ENCODE peak calls at places on chromosomes 5 and 9, in ten cellular contexts. A is IMR-90, D is right cardiac atrium, Z is hepatocyte, H is A549, P is AG04450, O is tibial artery, L is coronary artery, V is lower lobe of right lung, C is stomach. U is an unnamed sample.

GRCh38 chr5:175789670-175790069 is 81.7 kb upstream of the CPLX2 start:
- DNase-seq in A (no peak), D (no peak), Z (no peak), H (no peak), P (no peak), O (no peak), L (no peak), V (no peak), C (no peak), U (no peak)

GRCh38 chr5:154273028-154273617 is 82.6 kb downstream of the GALNT10 start:
- DNase-seq in A (peak), D (peak), Z (peak), H (peak), P (no peak), O (peak), L (no peak), V (no peak), C (no peak), U (no peak)

GRCh38 chr9:137982132-137982666 is 104.6 kb downstream of the CACNA1B start:
- DNase-seq in A (no peak), D (no peak), Z (no peak), H (peak), P (no peak), O (no peak), L (no peak), V (no peak), C (no peak), U (no peak)

GRCh38 chr5:141945511-141946024 is 12.4 kb downstream of the PCDH12 start:
- DNase-seq in A (no peak), D (peak), Z (no peak), H (no peak), P (no peak), O (peak), L (no peak), V (no peak), C (no peak), U (peak)

GRCh38 chr5:172872997-172873491 is 39.0 kb downstream of the ERGIC1 start:
- DNase-seq in A (peak), D (peak), Z (peak), H (no peak), P (no peak), O (peak), L (peak), V (peak), C (no peak), U (peak)

GRCh38 chr5:176547811-176548210 is 1.3 kb upstream of the CDHR2 start:
- DNase-seq in A (no peak), D (no peak), Z (peak), H (peak), P (no peak), O (no peak), L (no peak), V (no peak), C (peak), U (no peak)

GRCh38 chr5:100273846-100274580 is 261.2 kb upstream of the FAM174A start:
- DNase-seq in A (no peak), D (no peak), Z (no peak), H (no peak), P (no peak), O (no peak), L (no peak), V (no peak), C (no peak), U (no peak)

GRCh38 chr5:140828402-140828737 is 610 bp downstream of the PCDHA6 start:
- DNase-seq in A (no peak), D (no peak), Z (no peak), H (no peak), P (no peak), O (no peak), L (no peak), V (no peak), C (no peak), U (no peak)

GRCh38 chr9:96071245-96072124 is 196.0 kb downstream of the ERCC6L2 start:
- DNase-seq in A (peak), D (no peak), Z (peak), H (peak), P (no peak), O (no peak), L (peak), V (no peak), C (no peak), U (peak)

GRCh38 chr5:37840036-37840909 is at the start of gene GDNF:
- DNase-seq in A (peak), D (peak), Z (peak), H (peak), P (peak), O (no peak), L (no peak), V (no peak), C (peak), U (peak)

GRCh38 chr9:4306066-4306787 is 6.4 kb upstream of the GLIS3 start:
- DNase-seq in A (peak), D (no peak), Z (peak), H (no peak), P (no peak), O (no peak), L (no peak), V (no peak), C (no peak), U (no peak)

GRCh38 chr5:15995206-15996052 is 184.2 kb downstream of the MARCHF11 start:
- DNase-seq in A (peak), D (no peak), Z (peak), H (peak), P (no peak), O (no peak), L (no peak), V (no peak), C (no peak), U (no peak)

GRCh38 chr5:163908253-163908652 is 402.8 kb downstream of the MAT2B start:
- DNase-seq in A (no peak), D (no peak), Z (no peak), H (no peak), P (no peak), O (no peak), L (no peak), V (no peak), C (no peak), U (no peak)

GRCh38 chr5:76500633-76501393 is 97.7 kb downstream of the IQGAP2 start:
- DNase-seq in A (peak), D (no peak), Z (no peak), H (no peak), P (no peak), O (no peak), L (no peak), V (no peak), C (no peak), U (no peak)

GRCh38 chr5:128227984-128228383 is 144.4 kb downstream of the SLC12A2 start:
- DNase-seq in A (peak), D (no peak), Z (no peak), H (peak), P (peak), O (no peak), L (no peak), V (no peak), C (no peak), U (no peak)

GRCh38 chr9:113992276-113992951 is 85.7 kb downstream of the AMBP start:
- DNase-seq in A (no peak), D (peak), Z (no peak), H (no peak), P (no peak), O (peak), L (no peak), V (no peak), C (peak), U (peak)

GRCh38 chr9:69499959-69500358 is 172.2 kb downstream of the APBA1 start:
- DNase-seq in A (no peak), D (no peak), Z (no peak), H (no peak), P (no peak), O (no peak), L (no peak), V (no peak), C (no peak), U (no peak)

GRCh38 chr9:93255994-93256877 is 72.3 kb downstream of the WNK2 start:
- DNase-seq in A (no peak), D (no peak), Z (peak), H (no peak), P (no peak), O (peak), L (no peak), V (peak), C (peak), U (peak)

GRCh38 chr5:149708981-149709594 is 21.0 kb upstream of the PPARGC1B start:
- DNase-seq in A (no peak), D (no peak), Z (no peak), H (no peak), P (no peak), O (no peak), L (no peak), V (no peak), C (no peak), U (no peak)

GRCh38 chr5:157793298-157793791 is 49.8 kb downstream of the LSM11 start:
- DNase-seq in A (no peak), D (no peak), Z (no peak), H (no peak), P (no peak), O (no peak), L (no peak), V (no peak), C (no peak), U (no peak)

GRCh38 chr9:135522137-135522877 is 1.1 kb downstream of the LCN1 start:
- DNase-seq in A (no peak), D (no peak), Z (no peak), H (no peak), P (no peak), O (no peak), L (peak), V (no peak), C (peak), U (peak)

GRCh38 chr5:43152946-43153345 is 32.2 kb downstream of the ZNF131 start:
- DNase-seq in A (peak), D (no peak), Z (no peak), H (no peak), P (peak), O (no peak), L (no peak), V (no peak), C (no peak), U (no peak)

GRCh38 chr5:102858808-102859207 is 103.7 kb downstream of the PAM start:
- DNase-seq in A (peak), D (no peak), Z (no peak), H (no peak), P (no peak), O (no peak), L (no peak), V (no peak), C (no peak), U (no peak)
- H3K27ac ChIP-seq in A (no peak), D (no peak), Z (no peak), H (no peak), P (no peak), O (no peak), L (no peak), V (no peak), C (no peak), U (no peak)

GRCh38 chr9:35649431-35650340 is 1.0 kb downstream of the SIT1 start:
- DNase-seq in A (no peak), D (peak), Z (no peak), H (no peak), P (no peak), O (peak), L (no peak), V (no peak), C (no peak), U (no peak)

GRCh38 chr9:35652829-35653209 is 2.1 kb upstream of the SIT1 start:
- DNase-seq in A (no peak), D (no peak), Z (no peak), H (no peak), P (no peak), O (no peak), L (no peak), V (no peak), C (no peak), U (no peak)

GRCh38 chr9:35651964-35652828 is 1.5 kb upstream of the SIT1 start:
- DNase-seq in A (peak), D (no peak), Z (peak), H (peak), P (no peak), O (no peak), L (no peak), V (no peak), C (no peak), U (no peak)

GRCh38 chr9:35653611-35654010 is 2.9 kb upstream of the SIT1 start:
- DNase-seq in A (no peak), D (no peak), Z (no peak), H (no peak), P (no peak), O (no peak), L (no peak), V (no peak), C (no peak), U (no peak)

GRCh38 chr9:35650341-35651158 is at the start of gene SIT1:
- DNase-seq in A (no peak), D (no peak), Z (no peak), H (no peak), P (no peak), O (no peak), L (no peak), V (no peak), C (no peak), U (no peak)
- H3K4me3 ChIP-seq in A (no peak), D (no peak), Z (no peak), H (no peak), P (no peak), O (no peak), L (peak), V (peak), C (peak), U (no peak)

GRCh38 chr9:18394847-18395355 is 79.1 kb upstream of the ADAMTSL1 start:
- DNase-seq in A (no peak), D (no peak), Z (peak), H (no peak), P (no peak), O (no peak), L (no peak), V (no peak), C (no peak), U (no peak)
- H3K27ac ChIP-seq in A (no peak), D (no peak), Z (peak), H (no peak), P (no peak), O (no peak), L (no peak), V (no peak), C (no peak), U (no peak)

DNA sequence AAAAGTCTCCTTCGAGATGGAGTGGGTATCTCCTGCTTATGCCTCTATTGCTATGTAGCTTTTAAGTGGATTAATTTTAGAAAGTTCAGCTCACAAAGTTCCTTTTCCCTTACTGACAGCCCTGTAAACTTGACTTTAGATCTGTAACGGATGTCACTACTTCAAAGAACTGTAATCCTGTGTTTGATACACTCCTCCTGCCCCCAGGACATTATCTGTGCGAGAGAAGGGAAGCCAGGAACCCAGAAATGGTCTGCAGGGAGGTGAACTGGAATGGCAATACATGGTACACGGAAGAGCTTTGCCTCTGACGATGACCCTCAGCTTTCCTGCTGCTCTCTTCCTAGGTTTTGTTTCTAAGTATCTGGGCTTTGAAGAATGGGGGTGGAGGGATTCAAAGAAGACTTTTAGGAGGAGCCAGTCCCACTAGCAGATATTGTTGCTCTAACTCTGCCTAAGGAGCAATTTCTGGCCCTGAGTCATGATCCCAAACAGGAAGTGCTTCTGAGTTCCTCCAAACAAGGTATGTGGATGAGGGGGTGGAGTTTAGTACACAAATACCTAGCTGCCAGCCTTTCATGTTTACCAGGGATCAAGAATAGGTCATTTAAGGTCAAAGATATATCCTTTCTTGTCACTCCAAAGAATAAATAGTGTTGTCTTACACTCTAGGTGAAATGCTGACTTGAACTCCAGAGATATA is 43.4 kb upstream of the TMC1 start:
- DNase-seq in A (peak), D (no peak), Z (peak), H (peak), P (no peak), O (no peak), L (no peak), V (no peak), C (peak), U (no peak)
- H3K4me3 ChIP-seq in A (no peak), D (no peak), Z (no peak), H (no peak), P (no peak), O (no peak), L (no peak), V (no peak), C (no peak), U (no peak)

GRCh38 chr9:122322553-122322952 is 48.3 kb upstream of the PTGS1 start:
- DNase-seq in A (no peak), D (no peak), Z (no peak), H (no peak), P (no peak), O (no peak), L (no peak), V (no peak), C (no peak), U (no peak)

GRCh38 chr9:122320346-122320995 is 50.4 kb upstream of the PTGS1 start:
- DNase-seq in A (no peak), D (no peak), Z (no peak), H (no peak), P (no peak), O (no peak), L (no peak), V (no peak), C (no peak), U (no peak)

GRCh38 chr9:122329592-122329991 is 41.2 kb upstream of the PTGS1 start:
- DNase-seq in A (no peak), D (no peak), Z (no peak), H (no peak), P (no peak), O (no peak), L (no peak), V (no peak), C (no peak), U (no peak)

GRCh38 chr9:122327175-122327574 is 43.6 kb upstream of the PTGS1 start:
- DNase-seq in A (no peak), D (no peak), Z (no peak), H (no peak), P (no peak), O (no peak), L (no peak), V (no peak), C (no peak), U (no peak)

GRCh38 chr9:122325124-122325523 is 45.7 kb upstream of the PTGS1 start:
- DNase-seq in A (peak), D (no peak), Z (no peak), H (no peak), P (no peak), O (no peak), L (no peak), V (no peak), C (no peak), U (no peak)
- H3K27ac ChIP-seq in A (no peak), D (no peak), Z (no peak), H (no peak), P (no peak), O (no peak), L (no peak), V (no peak), C (peak), U (no peak)

DNA sequence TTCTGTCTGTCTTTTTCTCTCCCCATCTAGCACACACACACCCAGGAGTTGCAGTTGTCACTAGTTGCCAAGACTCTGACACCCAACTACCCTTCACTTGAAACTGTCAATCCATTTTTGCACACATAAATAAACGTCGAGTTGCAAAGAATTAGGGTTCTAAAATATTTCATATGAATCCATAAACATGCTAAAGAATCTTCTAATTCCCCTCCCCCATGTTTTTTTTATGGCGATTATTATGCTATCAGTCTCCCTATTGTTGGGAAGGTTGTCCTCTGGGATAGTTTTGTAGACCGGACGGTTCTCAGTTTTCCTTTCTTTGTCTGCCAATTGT is 164.7 kb upstream of the MPDZ start:
- DNase-seq in A (no peak), D (no peak), Z (no peak), H (no peak), P (no peak), O (no peak), L (no peak), V (no peak), C (no peak), U (no peak)
- H3K4me3 ChIP-seq in A (no peak), D (no peak), Z (no peak), H (no peak), P (no peak), O (peak), L (peak), V (no peak), C (no peak), U (peak)

DNA sequence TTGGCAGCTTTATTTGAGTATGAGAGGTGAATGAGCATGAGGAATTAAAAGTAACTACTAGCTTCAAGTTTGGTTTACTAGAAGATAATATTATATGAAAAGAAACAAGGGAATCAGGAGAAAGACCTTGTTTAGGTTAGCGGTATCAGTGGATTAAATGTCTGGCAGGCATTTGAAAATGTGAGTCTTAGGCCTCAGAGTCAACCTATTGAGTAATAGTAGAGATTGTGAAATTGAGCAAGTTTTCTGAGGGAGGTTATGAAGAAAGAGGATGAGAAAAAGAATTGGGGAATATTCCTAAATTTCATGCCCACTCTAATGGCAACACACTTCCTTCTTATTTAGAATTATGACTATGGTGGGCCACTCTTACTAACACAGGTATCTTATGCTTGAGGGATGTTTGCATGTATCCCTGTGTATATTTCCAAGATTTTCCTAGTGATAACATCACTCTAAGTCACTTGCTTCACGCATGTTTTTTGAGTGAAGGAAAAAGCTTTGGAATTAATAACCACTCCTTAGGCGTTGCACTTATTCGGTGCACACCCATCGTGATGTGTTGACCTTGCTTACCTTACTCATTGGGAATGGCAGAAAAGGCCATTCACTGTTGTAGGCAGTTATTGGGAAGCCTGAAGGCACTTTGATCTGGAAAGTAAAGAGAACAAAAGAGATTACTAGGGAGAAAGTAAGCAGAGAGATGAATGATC is 8.2 kb upstream of the ELL2 start:
- DNase-seq in A (peak), D (no peak), Z (no peak), H (no peak), P (peak), O (no peak), L (no peak), V (no peak), C (no peak), U (no peak)
- H3K27ac ChIP-seq in A (peak), D (no peak), Z (peak), H (no peak), P (no peak), O (no peak), L (peak), V (no peak), C (peak), U (no peak)

GRCh38 chr9:71269859-71270258 is 148.4 kb upstream of the TRPM3 start:
- DNase-seq in A (no peak), D (no peak), Z (no peak), H (no peak), P (no peak), O (no peak), L (no peak), V (no peak), C (no peak), U (no peak)
- H3K4me3 ChIP-seq in A (no peak), D (no peak), Z (no peak), H (no peak), P (no peak), O (no peak), L (no peak), V (no peak), C (no peak), U (no peak)

GRCh38 chr5:120257358-120257971 is 206.6 kb upstream of the PRR16 start:
- DNase-seq in A (no peak), D (no peak), Z (no peak), H (no peak), P (no peak), O (no peak), L (no peak), V (no peak), C (no peak), U (no peak)
- H3K27ac ChIP-seq in A (no peak), D (no peak), Z (no peak), H (no peak), P (no peak), O (no peak), L (peak), V (no peak), C (no peak), U (no peak)